ENCODE peak calls at places on chromosomes 3 and 15, in six cellular contexts. W, E, O, N, A and U are unnamed samples.

GRCh38 chr3:174253940-174254339 is 605.2 kb upstream of the NAALADL2 start:
- DNase-seq in O (no peak), E (no peak), A (no peak), W (no peak), N (no peak), U (no peak)

GRCh38 chr3:183662099-183662498 is 26.7 kb downstream of the KLHL24 start:
- DNase-seq in O (no peak), E (no peak), N (no peak), W (no peak), A (no peak), U (no peak)

GRCh38 chr3:43477600-43477999 is 144.2 kb downstream of the ANO10 start:
- DNase-seq in N (no peak), W (no peak), A (no peak), O (no peak), E (no peak), U (no peak)

GRCh38 chr3:27353221-27353620 is 16.0 kb downstream of the NEK10 start:
- DNase-seq in E (peak), O (no peak), W (no peak), A (no peak), N (no peak), U (no peak)

GRCh38 chr15:62847900-62848489 is 194.6 kb upstream of the TPM1 start:
- DNase-seq in W (peak), E (peak), A (peak), O (peak), N (peak), U (peak)

GRCh38 chr3:107431298-107432012 is 54.2 kb downstream of the CCDC54 start:
- DNase-seq in A (peak), O (peak), W (peak), N (peak), E (peak), U (peak)

GRCh38 chr3:126456211-126456610 is 19.5 kb downstream of the ZXDC start:
- DNase-seq in A (no peak), W (no peak), N (no peak), O (no peak), E (no peak), U (no peak)

GRCh38 chr3:59979542-59979941 is 929.7 kb upstream of the CFAP20DC start:
- DNase-seq in A (no peak), N (no peak), E (no peak), W (no peak), O (no peak), U (no peak)

GRCh38 chr3:156217674-156218352 is 97.4 kb downstream of the KCNAB1 start:
- DNase-seq in A (no peak), W (peak), E (peak), O (peak), N (no peak), U (no peak)

GRCh38 chr3:148036331-148036881 is 627.2 kb downstream of the ZIC1 start:
- DNase-seq in W (no peak), A (no peak), E (peak), N (no peak), O (peak), U (peak)

GRCh38 chr3:110454066-110454465 is 617.5 kb upstream of the NECTIN3 start:
- DNase-seq in N (no peak), W (no peak), E (peak), O (no peak), A (no peak), U (no peak)

GRCh38 chr15:49101536-49101935 is 53.9 kb downstream of the COPS2 start:
- DNase-seq in O (peak), W (peak), N (no peak), A (no peak), E (peak), U (no peak)

GRCh38 chr3:42114130-42114529 is 23.0 kb downstream of the TRAK1 start:
- DNase-seq in N (no peak), A (no peak), W (no peak), O (no peak), E (no peak), U (no peak)

DNA sequence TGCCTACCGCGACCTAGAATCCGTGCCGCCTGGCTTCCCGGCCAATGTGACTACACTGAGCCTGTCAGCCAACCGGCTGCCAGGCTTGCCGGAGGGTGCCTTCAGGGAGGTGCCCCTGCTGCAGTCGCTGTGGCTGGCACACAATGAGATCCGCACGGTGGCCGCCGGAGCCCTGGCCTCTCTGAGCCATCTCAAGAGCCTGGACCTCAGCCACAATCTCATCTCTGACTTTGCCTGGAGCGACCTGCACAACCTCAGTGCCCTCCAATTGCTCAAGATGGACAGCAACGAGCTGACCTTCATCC is 1.4 kb downstream of the ISLR start:
- DNase-seq in E (no peak), N (no peak), W (no peak), A (no peak), O (no peak), U (no peak)
- H3K4me3 ChIP-seq in E (no peak), N (no peak), W (no peak), A (no peak), O (no peak), U (no peak)

GRCh38 chr3:120557115-120557514 is 39.0 kb upstream of the NDUFB4 start:
- DNase-seq in E (no peak), W (no peak), N (no peak), O (peak), A (no peak), U (no peak)

GRCh38 chr3:120560304-120561250 is 35.6 kb upstream of the NDUFB4 start:
- DNase-seq in W (peak), E (no peak), N (no peak), A (no peak), O (no peak), U (no peak)

GRCh38 chr3:120559228-120560061 is 36.7 kb upstream of the NDUFB4 start:
- DNase-seq in E (peak), A (peak), W (peak), N (peak), O (peak), U (peak)

GRCh38 chr3:120561251-120562045 is 34.7 kb upstream of the NDUFB4 start:
- DNase-seq in O (peak), A (peak), W (peak), E (peak), N (peak), U (peak)

DNA sequence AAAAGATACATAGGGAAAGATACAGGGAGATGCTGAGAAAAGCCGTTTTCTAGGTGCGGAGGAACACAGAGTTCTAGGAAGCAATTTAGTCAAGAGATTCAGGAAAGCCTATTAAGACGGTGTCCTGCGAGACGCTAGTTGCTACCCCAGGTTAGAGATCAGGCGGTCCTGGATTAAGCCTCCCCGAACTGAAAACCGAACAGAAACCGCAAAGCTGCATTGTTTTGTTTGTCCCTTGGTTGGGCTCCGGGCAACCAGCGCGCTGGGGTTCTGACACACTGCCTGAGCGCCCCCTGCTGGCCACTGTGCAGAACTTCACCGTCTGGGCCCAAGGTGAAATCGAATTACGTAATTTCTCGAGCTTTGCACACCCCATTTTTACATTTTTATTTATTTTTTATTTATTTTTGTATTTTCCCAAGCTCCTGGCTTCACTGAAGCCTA is 37.3 kb upstream of the NDUFB4 start:
- DNase-seq in N (peak), A (peak), W (peak), E (peak), O (peak), U (peak)
- H3K4ac ChIP-seq in N (no peak), A (no peak), W (no peak), E (peak), O (no peak), U (no peak)

DNA sequence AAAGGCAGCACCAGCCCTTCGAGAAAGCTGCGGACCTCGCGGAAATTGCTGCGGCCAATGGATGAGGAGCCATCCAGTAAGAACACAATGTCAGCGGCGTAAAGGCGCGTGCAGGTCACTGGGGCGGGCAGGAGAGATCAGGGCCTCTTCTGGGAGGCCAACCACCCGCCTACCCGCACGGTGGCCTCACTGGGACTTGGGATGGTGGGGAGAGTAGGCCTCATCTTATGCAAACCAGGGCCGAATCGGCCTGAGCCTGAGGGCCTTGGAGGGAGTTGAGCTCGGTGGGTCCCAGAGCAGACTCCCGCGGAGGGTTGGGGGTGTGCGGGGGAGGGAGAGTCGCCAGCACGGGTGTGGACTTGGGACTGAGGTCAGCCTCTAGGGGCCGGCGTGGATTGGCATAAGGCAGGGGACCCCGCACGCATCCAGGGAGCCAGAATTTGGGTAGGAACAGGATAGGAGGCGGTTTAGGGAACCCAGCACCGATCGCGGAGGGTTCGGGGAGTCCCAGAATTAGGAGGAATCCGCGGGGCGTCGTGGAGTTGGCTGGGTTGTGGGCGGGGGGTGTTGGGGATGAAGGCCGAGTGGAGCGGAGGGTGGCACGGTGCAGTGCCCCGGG is 589 bp downstream of the COL7A1 start:
- DNase-seq in N (no peak), W (peak), A (peak), E (peak), O (peak), U (peak)
- H3K4me3 ChIP-seq in N (no peak), W (peak), A (peak), E (peak), O (peak), U (no peak)

GRCh38 chr15:26235864-26236263 is 372.7 kb upstream of the ATP10A start:
- DNase-seq in E (no peak), A (peak), N (no peak), W (no peak), O (no peak), U (no peak)
- H3K4ac ChIP-seq in E (no peak), A (peak), N (no peak), W (no peak), O (no peak), U (no peak)

DNA sequence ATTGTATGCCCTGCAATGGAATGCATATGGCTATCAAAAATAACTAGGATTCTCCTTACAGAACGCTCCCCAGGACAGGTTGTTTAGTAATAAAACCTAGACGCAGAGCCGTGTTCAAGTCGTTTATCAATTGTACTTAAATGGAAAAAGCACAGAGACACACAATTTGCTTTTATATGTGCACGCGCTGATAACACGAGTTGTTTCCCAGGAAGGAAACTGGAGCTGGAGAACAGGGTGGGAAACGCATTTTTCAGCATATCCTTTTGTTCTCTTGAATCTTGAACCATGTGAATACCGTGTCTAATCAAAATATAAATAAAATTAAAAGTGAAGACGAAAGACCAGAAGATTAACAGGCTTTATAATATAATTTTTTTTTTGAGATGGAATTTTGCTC is 3.6 kb upstream of the ANPEP start:
- DNase-seq in A (no peak), O (no peak), W (no peak), N (no peak), E (no peak), U (no peak)
- H3K4me3 ChIP-seq in A (no peak), O (no peak), W (no peak), N (no peak), E (no peak), U (no peak)

GRCh38 chr3:51385621-51386091 is 565 bp downstream of the MANF start:
- DNase-seq in N (no peak), E (no peak), A (no peak), W (peak), O (peak), U (no peak)

GRCh38 chr3:51382076-51382745 is 2.9 kb upstream of the MANF start:
- DNase-seq in N (no peak), A (no peak), O (no peak), E (no peak), W (no peak), U (peak)

GRCh38 chr3:51382947-51383578 is 2.0 kb upstream of the MANF start:
- DNase-seq in E (no peak), O (no peak), W (no peak), A (no peak), N (no peak), U (no peak)

GRCh38 chr3:51384730-51385473 is at the start of gene MANF:
- DNase-seq in N (peak), A (peak), O (peak), E (peak), W (peak), U (peak)

DNA sequence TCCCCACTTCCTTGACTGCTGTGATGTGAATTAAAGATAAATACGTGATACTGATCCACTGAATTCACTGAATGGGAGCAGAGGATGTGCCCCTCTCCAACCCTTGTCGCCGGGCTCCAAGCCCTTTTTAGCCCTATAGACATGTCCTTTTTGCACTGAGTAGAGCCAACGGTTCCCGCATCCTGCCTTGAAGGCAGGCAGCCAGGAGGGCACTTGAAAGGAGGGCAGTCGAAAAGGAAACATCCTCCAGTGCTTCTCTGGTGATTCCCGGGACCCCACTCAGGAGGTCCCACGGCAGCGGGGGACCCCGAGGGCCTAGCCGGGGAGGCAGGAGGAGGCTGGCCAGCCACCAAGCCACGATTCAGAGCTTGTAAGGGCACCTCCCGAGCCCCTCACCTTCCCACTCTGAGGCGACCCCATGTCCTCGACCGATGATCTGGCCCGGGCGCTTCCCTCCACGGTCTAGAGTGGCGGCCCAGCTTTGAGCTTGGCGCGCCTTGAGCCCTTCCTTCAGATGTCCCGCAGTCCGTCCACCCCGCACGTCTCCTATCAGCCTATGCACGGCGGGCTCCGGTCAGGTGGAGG is 854 bp upstream of the MANF start:
- DNase-seq in E (no peak), O (no peak), A (peak), N (no peak), W (peak), U (peak)
- H3K4ac ChIP-seq in E (peak), O (peak), A (peak), N (peak), W (peak), U (peak)

GRCh38 chr3:114858329-114858728 is 288.8 kb downstream of the ZBTB20 start:
- DNase-seq in A (no peak), O (no peak), N (no peak), E (no peak), W (no peak), U (no peak)
- H3K4me3 ChIP-seq in A (no peak), O (no peak), N (no peak), E (no peak), W (no peak), U (no peak)

GRCh38 chr3:134462236-134463059 is 23.3 kb downstream of the ANAPC13 start:
- DNase-seq in E (peak), A (peak), N (no peak), W (peak), O (peak), U (no peak)

GRCh38 chr3:134463676-134464611 is 21.8 kb downstream of the ANAPC13 start:
- DNase-seq in A (peak), W (peak), O (peak), N (peak), E (peak), U (peak)

GRCh38 chr3:134468519-134468918 is 17.3 kb downstream of the ANAPC13 start:
- DNase-seq in N (no peak), O (no peak), A (no peak), E (no peak), W (no peak), U (no peak)

GRCh38 chr3:134466366-134466765 is 19.4 kb downstream of the ANAPC13 start:
- DNase-seq in A (no peak), O (no peak), N (no peak), W (no peak), E (no peak), U (no peak)

GRCh38 chr3:134464693-134465385 is 20.9 kb downstream of the ANAPC13 start:
- DNase-seq in E (no peak), W (no peak), O (no peak), A (peak), N (no peak), U (peak)
- H3K4ac ChIP-seq in E (peak), W (no peak), O (no peak), A (no peak), N (peak), U (no peak)

DNA sequence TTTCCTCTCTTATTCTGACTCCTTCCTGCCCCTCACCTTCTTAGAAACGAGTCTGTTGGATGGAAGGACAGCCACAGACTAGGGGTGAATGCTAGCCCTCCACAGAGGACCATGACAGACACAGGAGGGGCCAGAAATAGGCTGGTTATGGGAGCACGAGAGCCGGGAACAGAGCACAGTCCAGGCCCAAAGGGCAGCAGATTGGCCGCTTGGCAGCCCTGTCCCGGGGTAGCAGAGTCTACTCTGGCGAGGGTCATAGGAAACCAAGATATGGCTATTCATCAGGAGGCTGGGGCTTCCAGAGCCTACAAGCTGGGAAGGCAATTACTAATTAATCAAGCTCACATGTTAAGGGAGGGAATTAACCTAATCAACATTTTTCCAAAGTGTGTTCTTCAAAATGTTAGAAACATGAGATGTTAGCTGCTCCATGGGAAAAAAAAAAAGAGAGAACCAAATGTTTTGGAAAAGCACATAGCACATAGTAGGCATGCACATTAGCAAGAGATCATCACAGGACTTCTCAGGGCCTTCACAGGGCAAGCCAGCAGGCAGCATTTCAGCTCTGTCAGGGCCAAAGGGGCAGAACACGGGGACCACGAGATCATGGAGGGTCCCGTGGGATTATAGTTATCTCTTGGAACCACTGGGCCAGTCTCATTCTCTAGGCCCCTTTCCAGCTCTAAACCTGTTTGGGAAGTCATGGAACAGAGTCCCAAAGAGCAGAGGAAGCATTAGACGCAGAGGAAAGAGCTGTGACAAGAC is 13.3 kb downstream of the SEMA3G start:
- DNase-seq in W (no peak), E (no peak), A (no peak), O (no peak), N (no peak), U (no peak)
- H3K4me3 ChIP-seq in W (no peak), E (no peak), A (no peak), O (no peak), N (no peak), U (no peak)